ENCODE peak calls at places on chromosomes 16 and 17, in four cellular contexts. X is colonic mucosa, G is upper lobe of right lung, W is uterus. H is an unnamed sample.

GRCh38 chr16:22232277-22233049 is 26.4 kb downstream of the EEF2K start:
- DNase-seq in X (peak; percentile 98), G (peak; percentile 77), W (no peak), H (peak; percentile 58)

GRCh38 chr16:12089492-12090161 is 113.1 kb downstream of the SNX29 start:
- DNase-seq in X (peak; percentile 54), G (peak; percentile 78), W (peak; percentile 34), H (peak; percentile 84)

GRCh38 chr16:61879-62281 is 8.3 kb downstream of the SNRNP25 start:
- DNase-seq in X (no peak), G (no peak), W (no peak), H (no peak)

GRCh38 chr17:40707720-40708119 is 4.2 kb upstream of the KRT24 start:
- DNase-seq in X (peak; percentile 23), G (peak; percentile 67), W (no peak), H (no peak)

GRCh38 chr16:49158029-49158642 is 123.5 kb downstream of the CBLN1 start:
- DNase-seq in X (peak; percentile 32), G (no peak), W (no peak), H (no peak)

GRCh38 chr17:30796016-30796415 is 28.5 kb downstream of the CRLF3 start:
- DNase-seq in X (no peak), G (no peak), W (no peak), H (no peak)

GRCh38 chr16:5509336-5509735 is 411.7 kb upstream of the EEF2KMT start:
- DNase-seq in X (no peak), G (no peak), W (no peak), H (no peak)

GRCh38 chr16:72500545-72500944 is 328.6 kb upstream of the PMFBP1 start:
- DNase-seq in X (no peak), G (no peak), W (no peak), H (no peak)

GRCh38 chr16:50303605-50304466 is 37.5 kb downstream of the ADCY7 start:
- DNase-seq in X (no peak), G (peak; percentile 81), W (peak; percentile 12), H (peak; percentile 79)

GRCh38 chr16:50308237-50308965 is 42.0 kb downstream of the ADCY7 start:
- DNase-seq in X (no peak), G (no peak), W (peak; percentile 12), H (peak; percentile 18)

GRCh38 chr16:50304467-50305440 is 38.4 kb downstream of the ADCY7 start:
- DNase-seq in X (no peak), G (peak; percentile 62), W (peak; percentile 10), H (peak; percentile 77)

GRCh38 chr16:50305441-50306061 is 39.2 kb downstream of the ADCY7 start:
- DNase-seq in X (no peak), G (peak; percentile 51), W (peak; percentile 10), H (peak; percentile 72)

GRCh38 chr16:50306287-50306686 is 39.9 kb downstream of the ADCY7 start:
- DNase-seq in X (no peak), G (no peak), W (peak; percentile 8), H (no peak)
- H3K36me3 ChIP-seq in X (no peaks in the 10 kb centered on the region), G (peaks cover 36% of the 10 kb centered on the region), W (no peaks in the 10 kb centered on the region), H (peaks cover 3% of the 10 kb centered on the region)

GRCh38 chr17:746181-746580 is 5.9 kb downstream of the GEMIN4 start:
- DNase-seq in X (no peak), G (no peak), W (no peak), H (no peak)

GRCh38 chr17:744937-745336 is 7.1 kb downstream of the GEMIN4 start:
- DNase-seq in X (no peak), G (no peak), W (no peak), H (no peak)

GRCh38 chr17:745406-745805 is 6.7 kb downstream of the GEMIN4 start:
- DNase-seq in X (no peak), G (no peak), W (no peak), H (peak; percentile 49)

GRCh38 chr17:750431-751037 is 1.5 kb downstream of the GEMIN4 start:
- DNase-seq in X (no peak), G (no peak), W (no peak), H (no peak)

DNA sequence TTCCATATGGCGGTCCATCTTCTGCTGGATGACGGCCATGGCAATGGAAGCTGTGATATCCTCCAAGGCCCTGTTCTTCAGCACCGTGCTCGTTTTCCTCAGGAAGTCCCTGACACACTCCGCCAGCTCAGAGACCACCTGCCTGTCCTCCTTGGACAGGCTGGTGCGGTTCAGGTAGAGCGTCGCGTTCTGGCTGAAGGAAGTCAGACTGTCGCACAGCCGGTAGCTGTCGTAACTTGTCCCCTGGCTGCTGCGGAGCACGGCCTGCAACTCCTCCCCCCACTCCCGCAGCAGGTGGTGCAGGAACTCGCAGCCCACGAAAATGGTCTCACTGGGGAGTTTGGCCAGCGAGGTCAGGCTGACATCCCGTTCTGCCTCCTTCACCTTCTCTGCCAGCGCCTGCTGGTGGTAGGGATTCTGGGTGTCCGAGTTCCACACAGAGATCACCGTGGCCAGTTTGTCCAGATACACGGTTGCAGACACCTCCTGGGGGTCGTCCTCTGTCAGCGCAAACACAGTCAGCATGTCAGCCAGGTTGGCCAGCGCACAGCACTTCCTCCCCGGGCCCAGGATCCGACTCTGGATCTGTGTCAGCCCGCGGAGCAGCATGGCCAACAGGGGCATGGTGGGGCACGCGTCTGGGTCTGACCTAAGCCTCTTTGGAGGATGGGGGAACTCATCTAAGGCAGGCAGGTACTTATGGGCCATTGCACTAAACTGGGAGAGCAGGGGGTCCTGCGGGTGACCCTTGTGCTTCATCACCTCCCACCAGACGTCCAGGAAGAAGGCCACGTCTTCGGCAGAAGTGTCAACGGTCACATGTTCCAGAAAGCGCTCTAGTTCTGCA is 5.1 kb downstream of the GEMIN4 start:
- DNase-seq in X (no peak), G (no peak), W (no peak), H (no peak)
- H3K36me3 ChIP-seq in X (peaks cover 8% of the 10 kb centered on the region), G (peaks cover 56% of the 10 kb centered on the region), W (no peaks in the 10 kb centered on the region), H (peaks cover 59% of the 10 kb centered on the region)

GRCh38 chr17:42632949-42633444 is 23.5 kb downstream of the TUBG1 start:
- DNase-seq in X (no peak), G (no peak), W (no peak), H (no peak)
- H3K36me3 ChIP-seq in X (no peaks in the 10 kb centered on the region), G (no peaks in the 10 kb centered on the region), W (no peaks in the 10 kb centered on the region), H (no peaks in the 10 kb centered on the region)

DNA sequence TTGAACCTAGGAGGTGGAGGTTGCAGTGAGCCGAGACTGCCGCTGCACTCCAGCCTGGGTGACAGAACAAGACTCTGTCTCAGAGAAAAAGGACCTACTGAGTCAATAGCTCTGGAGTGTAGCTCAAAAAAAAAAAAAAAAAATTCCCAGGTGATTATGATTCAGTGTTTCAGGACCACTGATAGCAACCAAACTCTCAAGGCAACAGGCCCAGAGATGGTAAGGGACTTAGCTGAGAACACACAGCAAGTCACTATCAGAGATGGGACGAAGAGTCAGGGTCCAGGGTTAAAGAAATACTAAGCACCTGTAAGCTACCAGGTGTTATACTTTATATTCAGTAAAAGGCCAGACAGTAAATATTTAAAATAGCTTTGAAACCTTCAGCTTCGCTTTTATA is 335.3 kb downstream of the XYLT1 start:
- DNase-seq in X (no peak), G (no peak), W (no peak), H (no peak)
- H3K36me3 ChIP-seq in X (no peaks in the 10 kb centered on the region), G (peaks cover 12% of the 10 kb centered on the region), W (no peaks in the 10 kb centered on the region), H (no peaks in the 10 kb centered on the region)

GRCh38 chr17:19911033-19911432 is 43.3 kb upstream of the ULK2 start:
- DNase-seq in X (no peak), G (no peak), W (no peak), H (no peak)
- H3K36me3 ChIP-seq in X (peaks cover 12% of the 10 kb centered on the region), G (peaks cover 96% of the 10 kb centered on the region), W (no peaks in the 10 kb centered on the region), H (peaks cover 61% of the 10 kb centered on the region)

GRCh38 chr17:57404073-57404472 is 147.8 kb downstream of the MSI2 start:
- DNase-seq in X (peak; percentile 33), G (no peak), W (no peak), H (no peak)
- H3K36me3 ChIP-seq in X (no peaks in the 10 kb centered on the region), G (no peaks in the 10 kb centered on the region), W (no peaks in the 10 kb centered on the region), H (no peaks in the 10 kb centered on the region)